ENCODE peak calls at places on chromosomes 12 and 14, in four cellular contexts. B, N, R and V are unnamed samples.

GRCh38 chr14:21626491-21627230 is 8.1 kb downstream of the OR10G2 start:
- DNase-seq in B (no peak), N (no peak), R (no peak), V (no peak)

GRCh38 chr12:127457726-127458125 is 809.2 kb upstream of the TMEM132C start:
- DNase-seq in B (no peak), N (no peak), R (no peak), V (no peak)

GRCh38 chr12:104788848-104789271 is 169.2 kb downstream of the SLC41A2 start:
- DNase-seq in B (no peak), N (no peak), R (no peak), V (no peak)

GRCh38 chr14:74616996-74617700 is 5.1 kb upstream of the LTBP2 start:
- DNase-seq in B (no peak), N (no peak), R (no peak), V (no peak)

GRCh38 chr14:45095143-45095542 is 11.2 kb downstream of the PRPF39 start:
- DNase-seq in B (no peak), N (no peak), R (no peak), V (no peak)

GRCh38 chr12:1093166-1093751 is 102.2 kb downstream of the ERC1 start:
- DNase-seq in B (no peak), N (no peak), R (no peak), V (peak)

GRCh38 chr14:59254146-59254910 is 65.9 kb downstream of the DAAM1 start:
- DNase-seq in B (peak), N (peak), R (peak), V (peak)

GRCh38 chr14:23435540-23436326 is at the start of gene MYH7:
- DNase-seq in B (no peak), N (peak), R (peak), V (no peak)

GRCh38 chr12:1826867-1827705 is 6.7 kb downstream of the LRTM2 start:
- DNase-seq in B (no peak), N (no peak), R (no peak), V (no peak)

GRCh38 chr14:85531141-85531593 is 1.2 kb downstream of the FLRT2 start:
- DNase-seq in B (peak), N (peak), R (peak), V (no peak)

GRCh38 chr14:23376477-23377200 is at the start of gene CMTM5:
- DNase-seq in B (no peak), N (no peak), R (no peak), V (no peak)

GRCh38 chr14:67526676-67527459 is 6.2 kb upstream of the PLEKHH1 start:
- DNase-seq in B (no peak), N (no peak), R (no peak), V (peak)

GRCh38 chr14:67618617-67619063 is 1.1 kb upstream of the ARG2 start:
- DNase-seq in B (no peak), N (no peak), R (no peak), V (peak)

GRCh38 chr12:32454075-32454474 is 54.7 kb downstream of the FGD4 start:
- DNase-seq in B (no peak), N (no peak), R (no peak), V (no peak)

GRCh38 chr14:64421166-64421565 is 33.0 kb downstream of the MTHFD1 start:
- DNase-seq in B (peak), N (no peak), R (no peak), V (peak)

GRCh38 chr12:58883576-58884334 is 36.5 kb downstream of the LRIG3 start:
- DNase-seq in B (no peak), N (no peak), R (no peak), V (no peak)
- H3K4me3 ChIP-seq in B (no peak), N (no peak), R (no peak), V (no peak)

DNA sequence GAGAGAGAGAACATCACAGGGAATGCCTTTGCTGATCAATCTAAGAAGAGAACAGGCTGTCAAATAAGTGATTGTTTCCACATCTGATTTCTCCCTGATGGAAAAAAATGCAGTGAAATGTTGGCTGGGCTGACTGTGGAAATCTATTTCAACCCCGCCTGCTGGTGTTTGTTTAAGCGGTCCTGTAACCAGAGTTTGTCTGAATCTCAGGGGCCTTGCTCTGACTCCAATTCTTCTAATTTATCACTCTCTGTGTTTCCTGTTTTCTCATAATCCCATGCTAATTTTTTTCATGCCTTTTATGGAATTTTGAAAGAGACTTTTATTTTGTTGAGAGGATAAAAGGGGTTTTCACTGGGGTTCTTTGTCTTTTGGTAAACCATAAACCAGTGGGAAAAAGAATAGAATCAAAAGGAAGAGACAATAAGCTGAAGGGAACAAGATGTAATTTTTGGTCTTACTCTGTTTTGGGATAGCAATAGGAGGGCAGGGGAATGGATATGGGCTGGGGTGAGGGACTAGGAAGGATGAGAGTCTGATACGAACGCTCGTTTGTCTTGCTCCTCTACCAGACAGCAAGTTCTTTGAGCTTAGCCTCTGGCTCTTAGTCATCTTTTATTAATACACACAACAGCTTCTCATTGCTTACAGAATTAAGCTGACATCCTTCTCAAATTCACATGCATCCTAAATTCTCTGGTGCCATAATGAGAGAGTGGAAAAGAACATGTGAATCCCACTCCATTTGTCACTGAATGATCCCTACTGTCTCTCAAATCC is 8.0 kb upstream of the MGP start:
- DNase-seq in B (no peak), N (no peak), R (no peak), V (no peak)
- TF ChIP-seq CTCF in B (no peak), N (no peak), R (no peak), V (no peak)

GRCh38 chr14:36313206-36313605 is 7.2 kb downstream of the MBIP start:
- DNase-seq in B (no peak), N (no peak), R (no peak), V (no peak)
- H3K4me3 ChIP-seq in B (no peak), N (no peak), R (no peak), V (no peak)

DNA sequence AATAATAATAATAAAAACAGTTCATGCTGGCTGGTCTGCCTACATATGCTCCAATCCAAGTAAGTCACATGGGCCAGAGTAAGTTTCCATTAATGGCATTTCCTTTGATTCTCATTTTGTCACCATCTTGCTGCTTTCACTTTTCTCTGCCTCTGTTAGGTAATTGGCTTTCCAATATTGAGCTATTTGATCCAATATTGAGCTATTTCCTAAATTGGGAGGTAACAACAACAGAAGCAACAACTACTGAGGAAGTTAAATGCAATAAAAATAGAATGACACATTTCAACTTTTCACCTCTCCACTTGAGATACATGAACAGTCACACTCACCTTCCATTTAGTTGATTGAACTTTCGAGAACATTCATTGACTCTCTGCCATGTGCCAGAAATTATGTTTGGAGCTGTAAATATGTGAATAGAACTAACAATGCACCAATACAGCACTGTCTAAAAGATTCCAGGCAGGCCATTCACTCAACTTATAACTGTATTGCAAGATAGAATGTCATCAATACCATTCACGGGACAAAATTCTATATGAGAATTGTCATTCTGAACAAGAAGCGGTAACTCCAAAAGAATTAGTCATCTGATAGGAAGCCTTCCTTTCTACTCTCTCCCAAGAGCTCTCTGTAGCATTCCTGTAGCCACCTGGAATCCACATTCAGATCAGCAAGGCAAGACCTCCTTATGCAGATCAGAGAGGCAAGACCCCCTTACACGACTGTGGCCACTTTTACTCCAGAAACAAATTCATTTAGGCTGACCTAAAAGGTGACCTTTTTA is 136.4 kb downstream of the PHLDA1 start:
- DNase-seq in B (no peak), N (no peak), R (no peak), V (no peak)
- TF ChIP-seq CTCF in B (no peak), N (no peak), R (no peak), V (no peak)

GRCh38 chr14:73269729-73270651 is 32.7 kb downstream of the PAPLN start:
- DNase-seq in B (peak), N (peak), R (peak), V (no peak)
- H3K4me3 ChIP-seq in B (peak), N (peak), R (peak), V (peak)